ENCODE peak calls at places on chromosomes 6 and 20, in eight cellular contexts. O is body of pancreas; H is lung; Q is BE2C; K is H9; I is CD8-positive, alpha-beta memory T cell; A is heart left ventricle; G is mammary epithelial cell. S is an unnamed sample.

GRCh38 chr6:122184260-122184934 is 215.1 kb upstream of the HSF2 start:
- DNase-seq in O (no peak), H (no peak), Q (no peak), K (no peak), I (no peak), A (no peak), G (peak; percentile 4), S (no peak)

GRCh38 chr6:97040355-97040860 is 115.9 kb downstream of the KLHL32 start:
- DNase-seq in O (no peak), H (no peak), Q (no peak), K (no peak), I (no peak), A (no peak), G (no peak), S (no peak)

GRCh38 chr6:46935687-46936086 is 13.9 kb upstream of the ADGRF5 start:
- DNase-seq in O (no peak), H (peak; percentile 77), Q (no peak), K (peak; percentile 62), I (no peak), A (no peak), G (no peak), S (no peak)

GRCh38 chr6:135519343-135519742 is 21.8 kb upstream of the AHI1 start:
- DNase-seq in O (no peak), H (no peak), Q (no peak), K (no peak), I (no peak), A (no peak), G (no peak), S (no peak)

GRCh38 chr6:114008331-114008730 is 37.4 kb upstream of the HDAC2 start:
- DNase-seq in O (no peak), H (no peak), Q (no peak), K (no peak), I (no peak), A (no peak), G (no peak), S (peak; percentile 55)

GRCh38 chr6:50831216-50831615 is 12.5 kb downstream of the TFAP2B start:
- DNase-seq in O (no peak), H (no peak), Q (peak; percentile 52), K (no peak), I (no peak), A (no peak), G (no peak), S (no peak)

GRCh38 chr20:39993737-39994136 is 695.3 kb downstream of the MAFB start:
- DNase-seq in O (no peak), H (peak; percentile 33), Q (peak; percentile 36), K (no peak), I (no peak), A (peak; percentile 43), G (no peak), S (no peak)

GRCh38 chr6:118896339-118897136 is 2.6 kb downstream of the ASF1A start:
- DNase-seq in O (no peak), H (no peak), Q (no peak), K (no peak), I (no peak), A (no peak), G (peak; percentile 78), S (no peak)

GRCh38 chr6:3324262-3324942 is 65.7 kb downstream of the PSMG4 start:
- DNase-seq in O (no peak), H (no peak), Q (no peak), K (no peak), I (no peak), A (no peak), G (peak; percentile 93), S (peak; percentile 99)

GRCh38 chr20:10179574-10180298 is 38.9 kb upstream of the SNAP25 start:
- DNase-seq in O (no peak), H (no peak), Q (peak; percentile 27), K (peak; percentile 39), I (no peak), A (no peak), G (no peak), S (no peak)

GRCh38 chr20:707711-708110 is 32.1 kb upstream of the SCRT2 start:
- DNase-seq in O (no peak), H (no peak), Q (no peak), K (peak; percentile 16), I (no peak), A (no peak), G (no peak), S (no peak)

GRCh38 chr6:161009991-161010390 is 18.4 kb downstream of the MAP3K4 start:
- DNase-seq in O (no peak), H (no peak), Q (no peak), K (no peak), I (no peak), A (no peak), G (no peak), S (no peak)

GRCh38 chr6:161010418-161010817 is 18.8 kb downstream of the MAP3K4 start:
- DNase-seq in O (no peak), H (no peak), Q (no peak), K (no peak), I (no peak), A (no peak), G (peak; percentile 45), S (no peak)

GRCh38 chr6:161018165-161018564 is 26.6 kb downstream of the MAP3K4 start:
- DNase-seq in O (no peak), H (no peak), Q (no peak), K (no peak), I (no peak), A (no peak), G (no peak), S (no peak)

GRCh38 chr6:161011509-161012480 is 20.2 kb downstream of the MAP3K4 start:
- DNase-seq in O (no peak), H (no peak), Q (no peak), K (peak; percentile 76), I (no peak), A (no peak), G (no peak), S (no peak)

DNA sequence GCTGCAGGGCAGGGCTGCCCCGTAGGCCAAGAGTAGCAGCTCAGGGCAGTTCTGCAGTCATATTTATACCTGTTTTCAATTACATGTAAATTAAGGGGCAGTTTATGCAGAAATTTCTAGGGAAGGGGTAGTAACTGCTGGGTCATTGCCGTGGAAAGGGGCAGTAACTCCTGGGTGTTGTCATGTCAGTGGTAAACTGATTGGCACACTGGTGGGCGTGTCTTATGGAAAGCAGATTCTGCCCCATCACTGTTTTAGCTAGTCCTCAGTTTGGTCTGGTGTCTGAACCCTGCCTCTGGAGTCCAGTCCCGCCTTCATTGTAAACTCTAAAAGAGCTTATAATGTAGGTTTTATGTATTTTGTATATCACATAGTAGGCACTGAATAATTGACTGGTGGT is 22.1 kb downstream of the MAP3K4 start:
- DNase-seq in O (no peak), H (no peak), Q (no peak), K (peak; percentile 40), I (no peak), A (no peak), G (no peak), S (no peak)
- H3K4me1 ChIP-seq in O (peaks cover 29% of the 10 kb centered on the region), H (peaks cover 30% of the 10 kb centered on the region), Q (no peaks in the 10 kb centered on the region), K (no peaks in the 10 kb centered on the region), I (no peaks in the 10 kb centered on the region), A (peaks cover 12% of the 10 kb centered on the region), G (peaks cover 5% of the 10 kb centered on the region), S (peaks cover 6% of the 10 kb centered on the region)

DNA sequence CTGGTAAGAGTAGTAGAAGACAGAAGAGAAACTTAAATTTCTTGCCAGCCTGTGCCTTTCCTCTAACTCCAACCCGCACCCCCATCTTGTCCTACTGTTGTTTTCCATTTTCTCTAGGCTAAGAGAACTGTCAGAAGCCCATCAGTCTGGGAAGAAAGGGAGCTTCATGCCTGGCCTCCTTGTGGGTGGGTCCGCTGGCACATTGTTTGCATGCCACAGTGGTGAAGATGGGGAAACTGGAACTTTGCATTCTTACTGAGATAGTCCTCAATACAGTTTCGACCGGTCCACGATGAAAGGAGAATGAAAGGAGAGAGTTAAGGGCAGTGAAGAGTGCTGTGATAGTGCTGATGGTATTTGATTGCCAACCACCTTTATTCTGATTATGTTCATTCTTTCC is 103.1 kb downstream of the TCP11 start:
- DNase-seq in O (no peak), H (no peak), Q (no peak), K (no peak), I (no peak), A (no peak), G (peak; percentile 8), S (peak; percentile 50)
- H3K4me1 ChIP-seq in O (peaks cover 27% of the 10 kb centered on the region), H (peaks cover 41% of the 10 kb centered on the region), Q (no peaks in the 10 kb centered on the region), K (peaks cover 32% of the 10 kb centered on the region), I (no peaks in the 10 kb centered on the region), A (peaks cover 42% of the 10 kb centered on the region), G (peaks cover 22% of the 10 kb centered on the region), S (peaks cover 11% of the 10 kb centered on the region)

DNA sequence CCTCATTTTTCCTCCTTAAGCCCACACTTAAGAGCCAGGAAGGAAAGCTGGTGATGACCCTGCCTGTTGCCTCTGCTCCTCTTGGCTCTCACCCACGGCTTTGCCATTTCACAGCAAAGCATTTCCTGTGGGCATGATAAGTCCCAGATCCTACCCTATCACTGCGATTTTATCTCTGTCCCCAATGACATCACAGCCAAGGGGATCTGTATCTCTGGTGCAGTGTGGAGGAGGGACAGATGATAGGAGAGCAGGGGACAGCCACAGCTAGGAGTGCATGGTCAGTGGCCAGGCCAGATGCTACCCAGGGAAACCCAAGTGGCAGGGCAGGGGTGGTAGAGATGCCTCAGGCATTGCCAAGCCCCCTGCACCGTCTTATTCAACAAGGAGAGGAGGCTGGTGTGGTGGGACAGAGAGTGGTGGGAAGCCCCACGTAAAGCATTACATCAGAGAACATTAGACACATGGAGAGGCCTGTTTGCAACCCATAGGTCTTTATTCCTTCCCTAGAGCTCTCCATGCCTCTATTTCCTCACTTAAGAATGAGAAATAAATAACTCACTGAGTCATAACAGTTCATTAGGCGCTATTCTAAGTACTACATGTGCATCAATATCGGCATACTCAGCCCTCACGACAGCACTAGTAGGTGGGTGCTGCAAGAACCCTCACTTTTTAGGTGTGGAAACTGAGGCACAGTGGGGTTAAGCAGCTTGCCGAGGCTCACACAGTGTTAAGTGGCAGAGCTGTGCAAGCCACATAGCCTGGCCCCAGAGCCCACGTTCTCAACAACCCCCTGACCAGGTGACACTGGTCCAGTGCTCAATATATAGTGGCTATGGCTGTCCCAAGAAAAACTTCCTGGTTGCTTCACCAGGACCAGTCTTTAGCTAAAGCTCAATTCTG is 4.6 kb downstream of the TFEB start:
- DNase-seq in O (no peak), H (no peak), Q (no peak), K (no peak), I (no peak), A (no peak), G (no peak), S (no peak)
- H3K4me1 ChIP-seq in O (peaks cover 25% of the 10 kb centered on the region), H (peaks cover 20% of the 10 kb centered on the region), Q (peaks cover 19% of the 10 kb centered on the region), K (peaks cover 11% of the 10 kb centered on the region), I (peaks cover 50% of the 10 kb centered on the region), A (peaks cover 64% of the 10 kb centered on the region), G (peaks cover 37% of the 10 kb centered on the region), S (peaks cover 17% of the 10 kb centered on the region)

GRCh38 chr6:187252-187840 is 104.9 kb upstream of the DUSP22 start:
- DNase-seq in O (no peak), H (no peak), Q (no peak), K (no peak), I (no peak), A (no peak), G (no peak), S (no peak)

GRCh38 chr6:191487-192312 is 100.6 kb upstream of the DUSP22 start:
- DNase-seq in O (no peak), H (no peak), Q (no peak), K (no peak), I (no peak), A (no peak), G (no peak), S (no peak)

GRCh38 chr6:188821-189655 is 103.2 kb upstream of the DUSP22 start:
- DNase-seq in O (peak; percentile 83), H (peak; percentile 86), Q (peak; percentile 74), K (peak; percentile 93), I (peak; percentile 58), A (peak; percentile 85), G (peak; percentile 74), S (peak; percentile 66)

GRCh38 chr6:190596-191395 is 101.5 kb upstream of the DUSP22 start:
- DNase-seq in O (no peak), H (no peak), Q (no peak), K (peak; percentile 44), I (no peak), A (no peak), G (no peak), S (no peak)

GRCh38 chr6:189676-190075 is 102.6 kb upstream of the DUSP22 start:
- DNase-seq in O (no peak), H (no peak), Q (no peak), K (no peak), I (no peak), A (no peak), G (no peak), S (no peak)
- H3K4me1 ChIP-seq in O (no peaks in the 10 kb centered on the region), H (no peaks in the 10 kb centered on the region), Q (no peaks in the 10 kb centered on the region), K (no peaks in the 10 kb centered on the region), I (peaks cover 37% of the 10 kb centered on the region), A (no peaks in the 10 kb centered on the region), G (no peaks in the 10 kb centered on the region), S (no peaks in the 10 kb centered on the region)

S was measured in SJSA1.